ENCODE peak calls at places on chromosomes 12 and 14, in four cellular contexts. D, R, S and K are unnamed samples.

GRCh38 chr14:92565040-92565717 is 51.6 kb downstream of the RIN3 start:
- DNase-seq in D (no peak), R (no peak), S (no peak), K (no peak)

GRCh38 chr12:114401346-114402320 is 4.3 kb downstream of the TBX5 start:
- DNase-seq in D (no peak), R (no peak), S (no peak), K (no peak)

GRCh38 chr14:64880382-64881121 is 845 bp upstream of the SPTB start:
- DNase-seq in D (peak; percentile 44), R (no peak), S (no peak), K (peak; percentile 30)

GRCh38 chr14:79318371-79318770 is 892.9 kb downstream of the DIO2 start:
- DNase-seq in D (no peak), R (no peak), S (no peak), K (no peak)

GRCh38 chr12:103495783-103496456 is at the start of gene C12orf42:
- DNase-seq in D (peak; percentile 58), R (no peak), S (peak; percentile 25), K (no peak)

GRCh38 chr12:66679441-66680069 is 679 bp upstream of the GRIP1 start:
- DNase-seq in D (no peak), R (no peak), S (no peak), K (no peak)

GRCh38 chr12:52013626-52014310 is 7.0 kb downstream of the TAMALIN start:
- DNase-seq in D (no peak), R (no peak), S (no peak), K (no peak)

GRCh38 chr12:59695379-59695778 is 99.5 kb downstream of the SLC16A7 start:
- DNase-seq in D (no peak), R (no peak), S (peak; percentile 76), K (peak; percentile 28)

GRCh38 chr14:72616811-72617210 is 277.1 kb downstream of the DPF3 start:
- DNase-seq in D (no peak), R (no peak), S (no peak), K (no peak)

GRCh38 chr14:79767278-79767677 is 444.0 kb downstream of the DIO2 start:
- DNase-seq in D (no peak), R (no peak), S (no peak), K (no peak)

GRCh38 chr12:73731658-73732057 is 806.0 kb upstream of the ATXN7L3B start:
- DNase-seq in D (no peak), R (no peak), S (no peak), K (peak; percentile 6)

GRCh38 chr14:105317546-105317945 is 3.0 kb downstream of the PACS2 start:
- DNase-seq in D (peak; percentile 27), R (no peak), S (peak; percentile 77), K (no peak)

GRCh38 chr12:64098709-64099354 is 123.3 kb downstream of the KICS2 start:
- DNase-seq in D (no peak), R (no peak), S (no peak), K (no peak)

GRCh38 chr14:105881021-105881930 is 354.9 kb downstream of the TMEM121 start:
- DNase-seq in D (no peak), R (no peak), S (no peak), K (no peak)

GRCh38 chr12:11906284-11906935 is 164.3 kb upstream of the BCL2L14 start:
- DNase-seq in D (no peak), R (no peak), S (peak; percentile 68), K (no peak)

GRCh38 chr12:105256921-105257320 is 20.9 kb upstream of the APPL2 start:
- DNase-seq in D (no peak), R (no peak), S (peak; percentile 92), K (no peak)

GRCh38 chr12:89918172-89918880 is 209.7 kb upstream of the ATP2B1 start:
- DNase-seq in D (no peak), R (no peak), S (no peak), K (no peak)

GRCh38 chr12:103177624-103178023 is 220.2 kb downstream of the ASCL1 start:
- DNase-seq in D (no peak), R (no peak), S (no peak), K (no peak)

GRCh38 chr14:52879958-52880357 is 70.9 kb downstream of the FERMT2 start:
- DNase-seq in D (no peak), R (no peak), S (no peak), K (no peak)

GRCh38 chr14:36820111-36820709 is 158.6 kb downstream of the PAX9 start:
- DNase-seq in D (no peak), R (no peak), S (no peak), K (peak; percentile 21)

GRCh38 chr14:91464615-91465205 is 45.4 kb downstream of the PPP4R3A start:
- DNase-seq in D (no peak), R (no peak), S (no peak), K (no peak)

GRCh38 chr12:389138-390096 is at the start of gene KDM5A:
- DNase-seq in D (no peak), R (no peak), S (peak; percentile 91), K (peak; percentile 88)

GRCh38 chr12:81639196-81639595 is 120.0 kb downstream of the PPFIA2 start:
- DNase-seq in D (peak; percentile 2), R (no peak), S (no peak), K (no peak)

GRCh38 chr14:92601757-92602417 is 88.3 kb downstream of the RIN3 start:
- DNase-seq in D (no peak), R (no peak), S (no peak), K (no peak)

GRCh38 chr12:16369156-16369555 is 21.7 kb downstream of the MGST1 start:
- DNase-seq in D (no peak), R (no peak), S (no peak), K (no peak)

GRCh38 chr14:90510208-90510607 is 113.4 kb downstream of the CALM1 start:
- DNase-seq in D (no peak), R (no peak), S (no peak), K (peak; percentile 26)

GRCh38 chr12:112381421-112381897 is 772 bp downstream of the HECTD4 start:
- DNase-seq in D (no peak), R (no peak), S (no peak), K (peak; percentile 20)

GRCh38 chr14:68968721-68969120 is 10.4 kb downstream of the ACTN1 start:
- DNase-seq in D (no peak), R (no peak), S (no peak), K (no peak)

GRCh38 chr12:63276537-63277365 is 125.8 kb upstream of the AVPR1A start:
- DNase-seq in D (no peak), R (no peak), S (peak; percentile 4), K (peak; percentile 13)

GRCh38 chr12:39372929-39373328 is 70.0 kb downstream of the KIF21A start:
- DNase-seq in D (no peak), R (no peak), S (no peak), K (no peak)

GRCh38 chr12:132754555-132754954 is 7.1 kb downstream of the ANKLE2 start:
- DNase-seq in D (no peak), R (no peak), S (no peak), K (no peak)